ENCODE peak calls at places on chromosomes 16 and 17, in eight cellular contexts. F is right lobe of liver; C is OCI-LY7; J is nephron progenitor cell; S is NB4; Q is cardiac muscle cell; I is GM20000; L is activated CD8-positive, alpha-beta T cell treated with anti-CD3 and anti-CD28 coated beads for 36 hours. P is an unnamed sample.

GRCh38 chr17:75182319-75182568 is 515 bp downstream of the SUMO2 start:
- DNase-seq in L (no peak), F (peak), Q (no peak), S (no peak), I (no peak), J (no peak), C (no peak), P (peak)

GRCh38 chr16:49436181-49436580 is 62.6 kb downstream of the C16orf78 start:
- DNase-seq in I (no peak), C (no peak), S (no peak), Q (no peak), L (no peak), J (no peak), F (no peak), P (peak)

GRCh38 chr17:63753215-63753614 is 11.6 kb upstream of the STRADA start:
- DNase-seq in L (no peak), C (no peak), I (no peak), F (no peak), J (no peak), S (peak), Q (no peak), P (no peak)

GRCh38 chr16:64982581-64982980 is 139.3 kb downstream of the CDH11 start:
- DNase-seq in L (no peak), J (no peak), S (no peak), Q (peak), C (no peak), I (no peak), F (no peak), P (no peak)

GRCh38 chr17:73759324-73760185 is 115.3 kb upstream of the SDK2 start:
- DNase-seq in Q (no peak), L (no peak), F (no peak), S (peak), J (no peak), I (no peak), C (no peak), P (peak)

GRCh38 chr17:60390881-60391418 is 983 bp downstream of the USP32 start:
- DNase-seq in J (peak), C (peak), I (peak), F (peak), S (peak), Q (peak), L (peak), P (peak)

GRCh38 chr16:69329369-69330285 is 761 bp downstream of the PDF start:
- DNase-seq in L (peak), S (no peak), Q (no peak), I (peak), C (peak), F (peak), J (peak), P (peak)

GRCh38 chr16:85372627-85373372 is 240.3 kb upstream of the GSE1 start:
- DNase-seq in Q (peak), L (peak), F (no peak), S (peak), C (no peak), I (no peak), J (no peak), P (no peak)

GRCh38 chr16:78874241-78874983 is 726.1 kb downstream of the MAF start:
- DNase-seq in Q (no peak), J (no peak), F (no peak), I (no peak), C (no peak), L (no peak), S (no peak), P (no peak)

GRCh38 chr17:56000411-56000810 is 152.9 kb upstream of the ANKFN1 start:
- DNase-seq in L (no peak), S (no peak), C (no peak), I (no peak), J (no peak), Q (no peak), F (no peak), P (no peak)

GRCh38 chr16:67169642-67170167 is 633 bp upstream of the NOL3 start:
- DNase-seq in I (peak), J (peak), C (peak), S (peak), Q (peak), F (no peak), L (peak), P (peak)

GRCh38 chr17:2940352-2940751 is 123.1 kb downstream of the OR1D5 start:
- DNase-seq in Q (peak), C (no peak), J (peak), L (no peak), F (no peak), S (no peak), I (no peak), P (no peak)

GRCh38 chr17:1126801-1127550 is 52.8 kb downstream of the ABR start:
- DNase-seq in S (no peak), C (no peak), L (no peak), Q (no peak), J (no peak), I (no peak), F (no peak), P (no peak)

GRCh38 chr17:28712037-28712704 is 483 bp upstream of the PROCA1 start:
- DNase-seq in S (peak), C (peak), L (peak), J (peak), Q (peak), F (no peak), I (peak), P (peak)

GRCh38 chr16:48054881-48055601 is 100.8 kb downstream of the ABCC12 start:
- DNase-seq in I (peak), Q (peak), J (peak), S (peak), F (peak), L (peak), C (peak), P (peak)

GRCh38 chr17:35167046-35167445 is 19.4 kb downstream of the UNC45B start:
- DNase-seq in J (no peak), F (no peak), I (no peak), Q (no peak), C (no peak), S (no peak), L (no peak), P (no peak)

GRCh38 chr17:8463089-8463488 is 27.4 kb downstream of the NDEL1 start:
- DNase-seq in J (no peak), S (no peak), C (no peak), F (no peak), I (no peak), Q (no peak), L (no peak), P (no peak)

GRCh38 chr16:3173892-3174617 is 13.9 kb upstream of the OR1F1 start:
- DNase-seq in L (peak), F (no peak), I (peak), C (peak), J (peak), Q (no peak), S (peak), P (peak)
- TF ChIP-seq CTCF in L (peak), F (no peak), I (peak), C (peak), J (peak), Q (peak), S (peak), P (peak)

GRCh38 chr16:70696368-70696767 is 10.5 kb upstream of the MTSS2 start:
- DNase-seq in C (no peak), F (no peak), S (no peak), Q (no peak), J (no peak), L (no peak), I (no peak), P (no peak)

GRCh38 chr16:70699696-70700095 is 13.8 kb upstream of the MTSS2 start:
- DNase-seq in L (no peak), Q (no peak), F (no peak), J (no peak), I (no peak), C (no peak), S (no peak), P (no peak)

GRCh38 chr16:70696952-70697600 is 11.2 kb upstream of the MTSS2 start:
- DNase-seq in I (no peak), F (no peak), S (peak), C (no peak), J (no peak), Q (no peak), L (peak), P (no peak)

GRCh38 chr16:70698901-70699300 is 13.0 kb upstream of the MTSS2 start:
- DNase-seq in F (no peak), J (no peak), I (no peak), S (no peak), C (no peak), Q (no peak), L (no peak), P (no peak)

GRCh38 chr16:70697601-70698170 is 11.8 kb upstream of the MTSS2 start:
- DNase-seq in S (peak), J (no peak), C (no peak), L (no peak), Q (no peak), I (no peak), F (no peak), P (no peak)
- TF ChIP-seq CTCF in S (no peak), J (no peak), C (no peak), L (no peak), Q (no peak), I (no peak), F (no peak), P (no peak)

GRCh38 chr17:44998646-44999045 is 30.5 kb upstream of the C1QL1 start:
- DNase-seq in L (no peak), C (no peak), S (no peak), J (no peak), Q (no peak), F (no peak), I (no peak), P (no peak)

GRCh38 chr17:44999433-44999832 is 31.3 kb upstream of the C1QL1 start:
- DNase-seq in S (no peak), F (no peak), C (no peak), I (no peak), L (no peak), Q (no peak), J (no peak), P (no peak)

GRCh38 chr17:44996304-44996703 is 28.2 kb upstream of the C1QL1 start:
- DNase-seq in S (no peak), J (no peak), L (no peak), I (no peak), C (no peak), Q (no peak), F (no peak), P (no peak)

GRCh38 chr17:44995602-44996001 is 27.5 kb upstream of the C1QL1 start:
- DNase-seq in S (no peak), C (no peak), L (no peak), J (no peak), I (no peak), Q (no peak), F (no peak), P (no peak)

GRCh38 chr17:44997733-44998520 is 29.8 kb upstream of the C1QL1 start:
- DNase-seq in J (no peak), C (no peak), Q (peak), L (no peak), I (no peak), F (no peak), S (no peak), P (no peak)
- TF ChIP-seq CTCF in J (no peak), C (no peak), Q (peak), L (no peak), I (no peak), F (no peak), S (no peak), P (no peak)

DNA sequence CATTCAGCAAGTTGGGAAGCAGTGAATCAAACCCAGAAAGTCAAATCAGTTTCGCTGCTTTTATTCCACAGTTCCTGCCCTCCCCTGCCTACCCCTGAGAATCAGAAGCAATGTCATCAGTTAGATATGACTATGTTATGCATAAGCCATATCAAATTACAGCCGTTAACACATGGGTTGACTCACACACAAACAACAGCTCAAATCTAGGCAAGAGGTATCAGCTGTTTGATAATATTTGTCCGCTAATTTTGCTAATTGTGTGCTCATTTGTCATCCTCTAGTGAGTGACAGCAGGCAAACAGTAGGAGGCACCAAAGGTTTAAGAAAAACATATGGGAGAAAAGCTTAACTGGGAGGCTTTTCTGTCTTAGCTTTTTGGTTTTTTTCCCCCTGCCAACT is 327.4 kb upstream of the CCL2 start:
- DNase-seq in I (peak), J (no peak), Q (peak), L (no peak), F (no peak), S (peak), C (no peak), P (no peak)
- TF ChIP-seq CTCF in I (peak), J (no peak), Q (no peak), L (no peak), F (no peak), S (no peak), C (peak), P (no peak)

GRCh38 chr17:4550534-4551039 is 4.6 kb downstream of the MYBBP1A start:
- DNase-seq in J (no peak), I (no peak), S (no peak), L (no peak), C (no peak), F (no peak), Q (no peak), P (no peak)

GRCh38 chr17:4551796-4552525 is 3.2 kb downstream of the MYBBP1A start:
- DNase-seq in Q (no peak), I (no peak), C (no peak), J (no peak), L (no peak), F (no peak), S (no peak), P (no peak)

GRCh38 chr17:4549781-4550533 is 5.2 kb downstream of the MYBBP1A start:
- DNase-seq in F (no peak), J (no peak), Q (no peak), L (no peak), I (no peak), S (no peak), C (no peak), P (no peak)

GRCh38 chr17:4548721-4549531 is 6.3 kb downstream of the MYBBP1A start:
- DNase-seq in I (no peak), C (no peak), L (no peak), Q (no peak), S (no peak), F (no peak), J (no peak), P (no peak)

GRCh38 chr17:4551141-4551540 is 4.0 kb downstream of the MYBBP1A start:
- DNase-seq in C (no peak), J (no peak), S (peak), L (peak), F (no peak), I (no peak), Q (no peak), P (no peak)
- TF ChIP-seq CTCF in C (peak), J (no peak), S (no peak), L (no peak), F (no peak), I (no peak), Q (no peak), P (no peak)

GRCh38 chr16:100989-101388 is 23.0 kb downstream of the MPG start:
- DNase-seq in I (no peak), Q (no peak), S (no peak), L (no peak), F (no peak), J (no peak), C (no peak), P (no peak)
- TF ChIP-seq CTCF in I (no peak), Q (no peak), S (no peak), L (no peak), F (no peak), J (no peak), C (no peak), P (no peak)

GRCh38 chr16:894841-895240 is 75.9 kb downstream of the LMF1 start:
- DNase-seq in I (no peak), S (no peak), Q (no peak), F (no peak), C (no peak), L (peak), J (no peak), P (no peak)
- TF ChIP-seq CTCF in I (no peak), S (no peak), Q (no peak), F (no peak), C (peak), L (no peak), J (no peak), P (no peak)

DNA sequence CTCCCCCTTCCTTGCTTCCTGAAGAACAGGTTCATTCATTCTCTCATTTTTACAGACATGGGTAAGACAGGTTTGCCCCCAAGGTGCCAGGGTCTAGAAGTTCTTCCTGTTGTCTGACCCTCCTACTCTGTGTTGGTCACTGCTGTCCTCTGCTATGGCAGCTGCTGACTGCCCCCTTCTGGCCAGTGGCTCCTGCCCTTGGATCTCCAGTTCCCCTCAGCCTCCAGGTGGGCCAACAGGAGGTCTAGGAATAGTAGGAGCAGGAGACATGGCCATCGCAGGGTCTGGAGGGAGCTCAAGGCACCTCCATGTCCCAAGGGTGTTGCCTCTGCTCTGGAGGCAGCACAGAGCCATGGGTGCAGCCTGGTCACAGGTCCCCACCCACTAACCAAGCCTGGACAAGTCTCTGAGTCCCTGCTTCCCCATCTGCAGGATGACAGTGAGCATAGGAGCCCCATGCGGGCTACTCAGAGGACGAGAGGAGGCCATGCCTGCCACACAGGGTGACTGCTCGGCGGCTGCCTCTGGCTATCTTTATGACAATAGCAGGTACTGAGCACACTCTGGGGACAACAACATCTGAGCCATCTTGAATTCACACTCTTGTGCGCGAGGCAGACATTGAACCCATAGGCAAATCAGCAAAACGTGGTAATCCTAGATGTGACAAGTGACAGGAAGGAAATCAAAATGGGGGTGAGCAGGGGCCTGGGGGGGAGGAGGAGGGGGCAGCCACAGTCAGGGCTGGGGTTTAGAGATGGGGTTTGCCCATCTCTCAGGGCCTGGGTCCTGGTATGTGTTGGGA is 27.0 kb upstream of the NXPH3 start:
- DNase-seq in J (no peak), I (peak), S (peak), L (peak), Q (peak), F (no peak), C (no peak), P (peak)
- TF ChIP-seq CTCF in J (peak), I (peak), S (peak), L (no peak), Q (peak), F (peak), C (peak), P (peak)